ENCODE peak calls at places on chromosomes 6 and 20, in nine cellular contexts. J, L, W, B, M, H, I, N and G are unnamed samples.

GRCh38 chr20:25624500-25624939 is 706 bp upstream of the NANP start:
- DNase-seq in J (no peak), L (no peak), W (no peak), B (no peak), M (peak), H (no peak), I (no peak), N (no peak), G (no peak)

GRCh38 chr6:8645212-8645611 is 209.9 kb upstream of the SLC35B3 start:
- DNase-seq in J (no peak), L (no peak), W (no peak), B (no peak), M (no peak), H (no peak), I (no peak), N (no peak), G (no peak)

GRCh38 chr6:164109770-164110140 is 695.2 kb downstream of the QKI start:
- DNase-seq in J (no peak), L (no peak), W (no peak), B (no peak), M (no peak), H (no peak), I (no peak), N (peak), G (no peak)

GRCh38 chr6:136963259-136963658 is 41.2 kb downstream of the SLC35D3 start:
- DNase-seq in J (no peak), L (no peak), W (no peak), B (no peak), M (no peak), H (no peak), I (no peak), N (no peak), G (no peak)

GRCh38 chr6:12578751-12579150 is 137.8 kb upstream of the PHACTR1 start:
- DNase-seq in J (no peak), L (no peak), W (no peak), B (no peak), M (no peak), H (no peak), I (no peak), N (no peak), G (no peak)

GRCh38 chr20:31560900-31561598 is 44.0 kb upstream of the ID1 start:
- DNase-seq in J (no peak), L (peak), W (no peak), B (no peak), M (no peak), H (no peak), I (no peak), N (peak), G (no peak)

GRCh38 chr6:41581381-41581991 is 35.3 kb downstream of the FOXP4 start:
- DNase-seq in J (no peak), L (peak), W (no peak), B (no peak), M (no peak), H (no peak), I (no peak), N (no peak), G (no peak)

GRCh38 chr20:63701329-63702035 is 5.0 kb downstream of the TNFRSF6B start:
- DNase-seq in J (no peak), L (peak), W (no peak), B (no peak), M (no peak), H (no peak), I (no peak), N (no peak), G (no peak)

GRCh38 chr20:18263723-18264122 is 24.6 kb upstream of the ZNF133 start:
- DNase-seq in J (no peak), L (no peak), W (no peak), B (no peak), M (no peak), H (no peak), I (no peak), N (no peak), G (no peak)

GRCh38 chr6:133426038-133426437 is 184.9 kb downstream of the EYA4 start:
- DNase-seq in J (no peak), L (no peak), W (no peak), B (no peak), M (no peak), H (no peak), I (no peak), N (no peak), G (no peak)

GRCh38 chr20:43710370-43711044 is 16.3 kb downstream of the GTSF1L start:
- DNase-seq in J (no peak), L (no peak), W (no peak), B (no peak), M (no peak), H (no peak), I (no peak), N (no peak), G (no peak)

GRCh38 chr6:1382331-1382882 is 7.0 kb upstream of the FOXF2 start:
- DNase-seq in J (no peak), L (no peak), W (no peak), B (no peak), M (no peak), H (no peak), I (no peak), N (no peak), G (no peak)

GRCh38 chr6:7155871-7156579 is 48.3 kb downstream of the RREB1 start:
- DNase-seq in J (no peak), L (no peak), W (no peak), B (no peak), M (no peak), H (no peak), I (no peak), N (no peak), G (no peak)

GRCh38 chr6:32977953-32978324 is 9.5 kb downstream of the BRD2 start:
- DNase-seq in J (no peak), L (no peak), W (no peak), B (no peak), M (no peak), H (no peak), I (no peak), N (no peak), G (no peak)

GRCh38 chr6:137904822-137905617 is 38.0 kb downstream of the TNFAIP3 start:
- DNase-seq in J (no peak), L (peak), W (peak), B (peak), M (no peak), H (peak), I (peak), N (no peak), G (no peak)

GRCh38 chr6:36659271-36659670 is 19.2 kb upstream of the CDKN1A start:
- DNase-seq in J (no peak), L (no peak), W (no peak), B (no peak), M (no peak), H (no peak), I (no peak), N (no peak), G (no peak)